ENCODE peak calls at places on chromosome 9, in four cellular contexts. One of them, this sample, is unnamed. For H3K9me3 and H3K4me1, the result is how much of the 10 kb centered on the place peaks cover.

GRCh38 chr9:131701789-131702337 is 38.0 kb downstream of the RAPGEF1 start:
- DNase-seq in CD4-positive, alpha-beta memory T cell: no peak
- DNase-seq in MM.1S: no peak
- DNase-seq in left lung: no peak
- DNase-seq in this sample: no peak

GRCh38 chr9:73009649-73010288 is 56.9 kb upstream of the ALDH1A1 start:
- DNase-seq in left lung: no peak
- DNase-seq in CD4-positive, alpha-beta memory T cell: no peak
- DNase-seq in MM.1S: no peak
- DNase-seq in this sample: no peak

GRCh38 chr9:38141751-38142150 is 72.7 kb upstream of the SHB start:
- DNase-seq in MM.1S: no peak
- DNase-seq in left lung: no peak
- DNase-seq in CD4-positive, alpha-beta memory T cell: no peak
- DNase-seq in this sample: no peak

GRCh38 chr9:98256632-98257218 is 1.3 kb upstream of the TBC1D2 start:
- DNase-seq in left lung: no peak
- DNase-seq in CD4-positive, alpha-beta memory T cell: peak
- DNase-seq in MM.1S: peak
- DNase-seq in this sample: no peak

GRCh38 chr9:19552693-19553092 is 143.9 kb downstream of the ACER2 start:
- DNase-seq in CD4-positive, alpha-beta memory T cell: no peak
- DNase-seq in left lung: no peak
- DNase-seq in MM.1S: no peak
- DNase-seq in this sample: no peak

GRCh38 chr9:121326130-121326838 is 43.8 kb downstream of the STOM start:
- DNase-seq in MM.1S: no peak
- DNase-seq in CD4-positive, alpha-beta memory T cell: no peak
- DNase-seq in left lung: no peak
- DNase-seq in this sample: no peak

GRCh38 chr9:108786756-108787663 is 68.8 kb downstream of the ACTL7B start:
- DNase-seq in CD4-positive, alpha-beta memory T cell: no peak
- DNase-seq in left lung: no peak
- DNase-seq in MM.1S: no peak
- DNase-seq in this sample: no peak

GRCh38 chr9:4985376-4986266 is 549 bp downstream of the JAK2 start:
- DNase-seq in CD4-positive, alpha-beta memory T cell: peak
- DNase-seq in MM.1S: peak
- DNase-seq in left lung: peak
- DNase-seq in this sample: no peak

GRCh38 chr9:99076483-99077171 is 28.3 kb upstream of the TGFBR1 start:
- DNase-seq in left lung: no peak
- DNase-seq in MM.1S: no peak
- DNase-seq in CD4-positive, alpha-beta memory T cell: peak
- DNase-seq in this sample: peak

GRCh38 chr9:38054653-38055052 is 14.4 kb downstream of the SHB start:
- DNase-seq in CD4-positive, alpha-beta memory T cell: no peak
- DNase-seq in MM.1S: no peak
- DNase-seq in left lung: no peak
- DNase-seq in this sample: no peak

GRCh38 chr9:115466784-115467183 is 348.8 kb upstream of the TNC start:
- DNase-seq in CD4-positive, alpha-beta memory T cell: no peak
- DNase-seq in left lung: no peak
- DNase-seq in MM.1S: no peak
- DNase-seq in this sample: no peak

GRCh38 chr9:120715331-120715924 is 1.2 kb upstream of the MEGF9 start:
- DNase-seq in MM.1S: no peak
- DNase-seq in left lung: peak
- DNase-seq in CD4-positive, alpha-beta memory T cell: no peak
- DNase-seq in this sample: no peak

GRCh38 chr9:13529321-13530104 is 250.0 kb upstream of the MPDZ start:
- DNase-seq in left lung: no peak
- DNase-seq in CD4-positive, alpha-beta memory T cell: no peak
- DNase-seq in MM.1S: no peak
- DNase-seq in this sample: no peak

GRCh38 chr9:124485201-124485600 is 22.0 kb downstream of the NR5A1 start:
- DNase-seq in left lung: peak
- DNase-seq in MM.1S: no peak
- DNase-seq in CD4-positive, alpha-beta memory T cell: no peak
- DNase-seq in this sample: no peak

GRCh38 chr9:98724810-98725530 is 16.2 kb upstream of the GABBR2 start:
- DNase-seq in MM.1S: no peak
- DNase-seq in left lung: no peak
- DNase-seq in CD4-positive, alpha-beta memory T cell: no peak
- DNase-seq in this sample: no peak

GRCh38 chr9:110241491-110242321 is 14.6 kb downstream of the TXN start:
- DNase-seq in MM.1S: no peak
- DNase-seq in left lung: no peak
- DNase-seq in CD4-positive, alpha-beta memory T cell: no peak
- DNase-seq in this sample: no peak

GRCh38 chr9:138116521-138116920 is 238.9 kb downstream of the CACNA1B start:
- DNase-seq in CD4-positive, alpha-beta memory T cell: no peak
- DNase-seq in MM.1S: no peak
- DNase-seq in left lung: peak
- DNase-seq in this sample: no peak
- H3K9me3 ChIP-seq in CD4-positive, alpha-beta memory T cell: under half
- H3K9me3 ChIP-seq in MM.1S: under half
- H3K9me3 ChIP-seq in left lung: under half
- H3K9me3 ChIP-seq in this sample: under half

DNA sequence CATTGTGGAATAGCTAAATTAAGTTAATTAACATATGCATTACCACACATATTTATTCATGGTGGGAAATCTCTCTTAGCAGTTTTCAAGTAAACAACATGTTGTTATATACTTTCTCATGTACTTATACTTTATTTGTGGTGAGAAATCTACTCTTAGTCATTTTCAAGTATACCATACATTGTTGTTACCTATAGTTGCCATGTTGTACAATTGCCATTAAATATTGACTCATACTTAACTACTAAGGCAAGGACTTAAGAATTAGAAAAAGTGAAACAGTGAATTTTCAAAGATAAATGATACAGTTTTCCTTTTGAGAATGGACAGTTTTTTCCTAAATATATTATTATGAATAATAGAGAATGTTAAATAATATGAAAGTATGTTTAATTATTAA is 27.7 kb downstream of the UGCG start:
- DNase-seq in CD4-positive, alpha-beta memory T cell: no peak
- DNase-seq in MM.1S: no peak
- DNase-seq in left lung: no peak
- DNase-seq in this sample: no peak
- H3K4me1 ChIP-seq in CD4-positive, alpha-beta memory T cell: under half
- H3K4me1 ChIP-seq in MM.1S: under half
- H3K4me1 ChIP-seq in left lung: under half
- H3K4me1 ChIP-seq in this sample: under half

DNA sequence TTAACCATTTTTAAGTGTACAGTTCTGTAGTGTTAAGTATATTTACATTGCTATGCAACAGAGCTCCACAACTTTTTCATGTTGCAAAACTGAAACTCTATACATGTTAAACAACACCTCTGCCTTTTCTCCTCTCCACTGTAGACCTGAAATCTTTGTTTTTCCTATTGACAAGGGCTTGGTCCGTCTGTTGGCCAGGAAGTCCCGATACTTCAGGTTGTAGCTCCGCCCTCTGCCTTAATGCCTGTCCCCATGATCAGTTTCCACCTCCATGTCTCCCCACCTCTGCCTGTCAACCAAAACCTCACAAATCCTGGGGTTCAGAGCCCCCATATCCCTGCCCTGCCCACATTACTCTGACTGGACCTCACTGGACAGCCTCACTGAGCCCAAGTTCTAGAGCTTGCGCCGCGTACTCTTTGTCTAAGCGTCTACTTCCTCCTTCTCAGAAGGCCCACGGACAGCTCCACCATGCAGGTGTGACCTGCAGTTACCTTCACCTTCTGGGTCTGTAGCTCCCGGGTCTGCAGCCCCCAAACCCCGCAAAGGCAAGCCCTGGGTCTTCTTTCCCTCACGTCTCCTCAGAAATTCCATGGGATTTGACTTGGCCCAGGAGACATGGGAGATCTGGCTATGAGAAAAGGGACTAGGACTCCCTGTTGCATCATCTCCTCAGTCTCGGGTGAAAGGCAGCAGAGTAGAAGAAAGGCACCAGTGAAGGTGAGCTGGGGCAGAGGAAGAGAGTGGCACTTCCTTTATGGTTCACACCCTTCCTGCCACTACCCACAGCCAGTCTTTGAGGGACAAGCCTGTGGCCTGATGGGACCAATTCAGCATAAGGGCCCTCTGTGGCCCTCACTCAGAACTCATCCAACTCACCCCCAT is 8.0 kb downstream of the GLIPR2 start:
- DNase-seq in CD4-positive, alpha-beta memory T cell: peak
- DNase-seq in MM.1S: peak
- DNase-seq in left lung: no peak
- DNase-seq in this sample: no peak
- H3K4me3 ChIP-seq in CD4-positive, alpha-beta memory T cell: peak
- H3K4me3 ChIP-seq in MM.1S: peak
- H3K4me3 ChIP-seq in left lung: no peak
- H3K4me3 ChIP-seq in this sample: peak

GRCh38 chr9:113005777-113006176 is 6.2 kb downstream of the ZNF883 start:
- DNase-seq in MM.1S: no peak
- DNase-seq in left lung: no peak
- DNase-seq in CD4-positive, alpha-beta memory T cell: no peak
- DNase-seq in this sample: no peak
- H3K9me3 ChIP-seq in MM.1S: under half
- H3K9me3 ChIP-seq in left lung: half or more
- H3K9me3 ChIP-seq in CD4-positive, alpha-beta memory T cell: under half
- H3K9me3 ChIP-seq in this sample: under half

GRCh38 chr9:136243631-136244030 is 2.0 kb downstream of the QSOX2 start:
- DNase-seq in left lung: no peak
- DNase-seq in MM.1S: peak
- DNase-seq in CD4-positive, alpha-beta memory T cell: no peak
- DNase-seq in this sample: no peak
- H3K4me1 ChIP-seq in left lung: under half
- H3K4me1 ChIP-seq in MM.1S: under half
- H3K4me1 ChIP-seq in CD4-positive, alpha-beta memory T cell: under half
- H3K4me1 ChIP-seq in this sample: under half

GRCh38 chr9:114154597-114155102 is 687 bp upstream of the COL27A1 start:
- DNase-seq in MM.1S: no peak
- DNase-seq in left lung: no peak
- DNase-seq in CD4-positive, alpha-beta memory T cell: no peak
- DNase-seq in this sample: no peak
- H3K4me3 ChIP-seq in MM.1S: no peak
- H3K4me3 ChIP-seq in left lung: peak
- H3K4me3 ChIP-seq in CD4-positive, alpha-beta memory T cell: no peak
- H3K4me3 ChIP-seq in this sample: peak

GRCh38 chr9:135282808-135283207 is 195.3 kb downstream of the OLFM1 start:
- DNase-seq in left lung: peak
- DNase-seq in CD4-positive, alpha-beta memory T cell: no peak
- DNase-seq in MM.1S: no peak
- DNase-seq in this sample: no peak
- H3K9me3 ChIP-seq in left lung: under half
- H3K9me3 ChIP-seq in CD4-positive, alpha-beta memory T cell: under half
- H3K9me3 ChIP-seq in MM.1S: under half
- H3K9me3 ChIP-seq in this sample: under half

GRCh38 chr9:134325813-134326753 is at the start of gene RXRA:
- DNase-seq in CD4-positive, alpha-beta memory T cell: peak
- DNase-seq in MM.1S: peak
- DNase-seq in left lung: peak
- DNase-seq in this sample: peak
- H3K4me1 ChIP-seq in CD4-positive, alpha-beta memory T cell: under half
- H3K4me1 ChIP-seq in MM.1S: under half
- H3K4me1 ChIP-seq in left lung: under half
- H3K4me1 ChIP-seq in this sample: under half

GRCh38 chr9:6763244-6763643 is 5.5 kb downstream of the KDM4C start:
- DNase-seq in MM.1S: no peak
- DNase-seq in left lung: no peak
- DNase-seq in CD4-positive, alpha-beta memory T cell: no peak
- DNase-seq in this sample: no peak
- H3K4me3 ChIP-seq in MM.1S: no peak
- H3K4me3 ChIP-seq in left lung: no peak
- H3K4me3 ChIP-seq in CD4-positive, alpha-beta memory T cell: no peak
- H3K4me3 ChIP-seq in this sample: no peak